ENCODE peak calls at places on chromosome 9, in ten cellular contexts. C, Q, G, Y, L, A, M, I, F and R are unnamed samples.

GRCh38 chr9:122080986-122081385 is 12.1 kb downstream of the TTLL11 start:
- DNase-seq in F (no peak), M (no peak), G (no peak), C (no peak), A (no peak), I (no peak), Y (no peak), Q (no peak), L (no peak), R (no peak)

GRCh38 chr9:121700165-121700830 is 48.9 kb downstream of the DAB2IP start:
- DNase-seq in L (peak), Q (no peak), G (peak), Y (no peak), C (no peak), F (peak), M (no peak), A (no peak), I (peak), R (no peak)

GRCh38 chr9:126558051-126558665 is 55.6 kb upstream of the LMX1B start:
- DNase-seq in G (peak), L (peak), C (no peak), F (peak), Y (no peak), I (peak), M (no peak), Q (peak), A (peak), R (no peak)

GRCh38 chr9:112012026-112012902 is 115.7 kb downstream of the UGCG start:
- DNase-seq in Q (no peak), L (no peak), G (no peak), A (peak), I (peak), M (no peak), Y (peak), F (peak), C (peak), R (peak)

GRCh38 chr9:92186631-92187030 is 71.4 kb upstream of the SPTLC1 start:
- DNase-seq in C (no peak), F (no peak), Q (no peak), I (no peak), M (no peak), G (no peak), A (no peak), L (no peak), Y (no peak), R (no peak)

GRCh38 chr9:123322771-123323481 is 33.1 kb upstream of the CRB2 start:
- DNase-seq in F (no peak), I (no peak), A (no peak), Y (no peak), L (no peak), M (no peak), C (no peak), Q (peak), G (no peak), R (no peak)

GRCh38 chr9:79220246-79220645 is 351.5 kb upstream of the TLE4 start:
- DNase-seq in I (no peak), Q (no peak), F (peak), M (no peak), C (no peak), L (no peak), G (no peak), Y (no peak), A (no peak), R (no peak)

GRCh38 chr9:99057665-99058625 is 47.0 kb upstream of the TGFBR1 start:
- DNase-seq in L (no peak), Q (peak), G (no peak), F (peak), C (peak), A (peak), M (no peak), Y (peak), I (no peak), R (no peak)

GRCh38 chr9:68530618-68531017 is 10.1 kb downstream of the TMEM252 start:
- DNase-seq in F (no peak), G (no peak), L (no peak), C (no peak), Q (no peak), I (no peak), Y (no peak), M (no peak), A (no peak), R (no peak)

GRCh38 chr9:18362901-18363685 is 110.9 kb upstream of the ADAMTSL1 start:
- DNase-seq in C (peak), Y (no peak), M (no peak), G (no peak), I (no peak), F (peak), Q (no peak), A (peak), L (no peak), R (peak)

GRCh38 chr9:69299316-69299715 is 25.7 kb upstream of the ENTREP1 start:
- DNase-seq in F (no peak), C (no peak), Y (no peak), I (no peak), A (no peak), Q (no peak), G (no peak), M (no peak), L (no peak), R (no peak)

GRCh38 chr9:13110766-13111400 is 168.6 kb downstream of the MPDZ start:
- DNase-seq in M (no peak), Q (no peak), A (peak), G (no peak), L (peak), I (peak), F (no peak), C (no peak), Y (peak), R (peak)

GRCh38 chr9:13651969-13652663 is 372.6 kb upstream of the MPDZ start:
- DNase-seq in C (no peak), L (no peak), M (no peak), Q (no peak), G (no peak), A (no peak), Y (no peak), I (no peak), F (no peak), R (no peak)

GRCh38 chr9:133727277-133727875 is 10.8 kb downstream of the SARDH start:
- DNase-seq in F (no peak), G (no peak), Y (no peak), C (no peak), I (no peak), A (no peak), M (no peak), Q (no peak), L (no peak), R (no peak)

GRCh38 chr9:112380102-112380581 is at the start of gene HSDL2:
- DNase-seq in C (no peak), F (peak), Q (no peak), I (peak), A (no peak), G (no peak), Y (no peak), M (no peak), L (no peak), R (no peak)

GRCh38 chr9:125904155-125904841 is 157.1 kb downstream of the PBX3 start:
- DNase-seq in I (peak), L (peak), Q (no peak), M (peak), A (no peak), F (no peak), C (no peak), Y (no peak), G (peak), R (no peak)

GRCh38 chr9:81492710-81493447 is 196.5 kb downstream of the TLE1 start:
- DNase-seq in Q (no peak), C (peak), A (no peak), M (no peak), L (peak), G (no peak), I (peak), F (peak), Y (peak), R (peak)

GRCh38 chr9:126248680-126249079 is 77.9 kb upstream of the MVB12B start:
- DNase-seq in G (no peak), M (no peak), A (no peak), F (peak), L (no peak), C (peak), I (no peak), Y (peak), Q (no peak), R (peak)

GRCh38 chr9:33162721-33163311 is 4.3 kb downstream of the B4GALT1 start:
- DNase-seq in F (peak), Q (no peak), C (peak), M (no peak), A (no peak), Y (peak), L (no peak), I (peak), G (no peak), R (peak)

GRCh38 chr9:36625006-36625600 is 52.4 kb downstream of the MELK start:
- DNase-seq in M (no peak), A (peak), L (no peak), Y (peak), Q (no peak), F (peak), G (no peak), I (no peak), C (no peak), R (peak)

GRCh38 chr9:72574156-72574810 is 52.9 kb downstream of the TMC1 start:
- DNase-seq in M (no peak), Q (no peak), F (no peak), G (no peak), Y (no peak), A (no peak), I (no peak), L (no peak), C (no peak), R (no peak)

GRCh38 chr9:108400267-108400666 is 455.5 kb downstream of the ACTL7B start:
- DNase-seq in Y (no peak), M (no peak), I (no peak), G (no peak), L (no peak), A (no peak), C (no peak), Q (no peak), F (no peak), R (no peak)

GRCh38 chr9:34651876-34652602 is at the start of gene IL11RA:
- DNase-seq in M (no peak), G (no peak), C (no peak), L (no peak), F (peak), Q (no peak), I (no peak), Y (peak), A (peak), R (peak)

GRCh38 chr9:81877047-81877446 is 51.2 kb upstream of the SPATA31D4 start:
- DNase-seq in I (no peak), F (no peak), G (no peak), L (no peak), Y (no peak), Q (no peak), A (no peak), M (no peak), C (no peak), R (no peak)